ENCODE peak calls at places on chromosomes 3 and 15, in ten cellular contexts. D is aorta; X is heart left ventricle; F is H54; J is AG08395; A is lower leg skin; Y is MCF 10A; U is thoracic aorta; R is stimulated activated CD4-positive, alpha-beta T cell treated with anti-CD3 and anti-CD28 coated beads, Interleukin-2, amount 100 ng/mL, for 24 hours; L is HEK293T. Z is an unnamed sample.

GRCh38 chr3:162224736-162225135 is 728.1 kb downstream of the OTOL1 start:
- DNase-seq in D (no peak), X (no peak), F (peak; percentile 1), J (no peak), A (no peak), Y (peak; percentile 53), U (no peak), R (no peak), L (no peak), Z (no peak)

GRCh38 chr3:16241225-16241624 is 23.5 kb downstream of the DPH3 start:
- DNase-seq in D (no peak), X (no peak), F (no peak), J (no peak), A (no peak), Y (no peak), U (no peak), R (no peak), L (no peak), Z (no peak)

GRCh38 chr3:113132571-113132996 is 78.8 kb upstream of the BOC start:
- DNase-seq in D (no peak), X (no peak), F (no peak), J (peak; percentile 83), A (no peak), Y (peak; percentile 3), U (no peak), R (no peak), L (no peak), Z (no peak)

GRCh38 chr3:131549340-131549739 is 46.6 kb upstream of the MRPL3 start:
- DNase-seq in D (no peak), X (no peak), F (no peak), J (no peak), A (no peak), Y (peak; percentile 27), U (no peak), R (no peak), L (peak; percentile 8), Z (no peak)

GRCh38 chr15:95635666-95636065 is 694.8 kb upstream of the NR2F2 start:
- DNase-seq in D (no peak), X (no peak), F (no peak), J (no peak), A (no peak), Y (no peak), U (no peak), R (no peak), L (no peak), Z (no peak)

GRCh38 chr3:41182504-41183059 is 16.7 kb upstream of the CTNNB1 start:
- DNase-seq in D (no peak), X (no peak), F (no peak), J (no peak), A (peak; percentile 74), Y (no peak), U (no peak), R (no peak), L (no peak), Z (no peak)

GRCh38 chr15:47363653-47364052 is 353.7 kb upstream of the SEMA6D start:
- DNase-seq in D (no peak), X (no peak), F (no peak), J (no peak), A (no peak), Y (no peak), U (no peak), R (no peak), L (no peak), Z (no peak)

GRCh38 chr15:63035253-63035652 is 7.3 kb upstream of the TPM1 start:
- DNase-seq in D (no peak), X (no peak), F (no peak), J (no peak), A (peak; percentile 40), Y (no peak), U (no peak), R (no peak), L (no peak), Z (no peak)

GRCh38 chr3:191528589-191528988 is 67.6 kb downstream of the PYDC2 start:
- DNase-seq in D (no peak), X (no peak), F (no peak), J (no peak), A (no peak), Y (no peak), U (no peak), R (no peak), L (no peak), Z (no peak)

GRCh38 chr3:53696401-53697172 is 149.6 kb downstream of the CHDH start:
- DNase-seq in D (no peak), X (no peak), F (no peak), J (peak; percentile 39), A (peak; percentile 52), Y (peak; percentile 11), U (no peak), R (no peak), L (no peak), Z (no peak)

GRCh38 chr15:67836134-67836455 is 3.8 kb downstream of the RNU6-1 start:
- DNase-seq in D (no peak), X (no peak), F (no peak), J (no peak), A (no peak), Y (no peak), U (no peak), R (no peak), L (no peak), Z (no peak)

GRCh38 chr3:41125258-41125657 is 74.0 kb upstream of the CTNNB1 start:
- DNase-seq in D (no peak), X (no peak), F (no peak), J (no peak), A (no peak), Y (no peak), U (no peak), R (no peak), L (no peak), Z (no peak)

GRCh38 chr3:197151562-197151961 is 121.9 kb upstream of the MELTF start:
- DNase-seq in D (no peak), X (peak; percentile 47), F (no peak), J (peak; percentile 26), A (no peak), Y (peak; percentile 87), U (no peak), R (no peak), L (peak; percentile 6), Z (no peak)

GRCh38 chr3:57003676-57004075 is 56.8 kb upstream of the SPATA12 start:
- DNase-seq in D (no peak), X (no peak), F (no peak), J (no peak), A (no peak), Y (no peak), U (no peak), R (no peak), L (no peak), Z (no peak)

GRCh38 chr15:49058559-49058958 is 12.3 kb upstream of the SECISBP2L start:
- DNase-seq in D (no peak), X (no peak), F (no peak), J (no peak), A (no peak), Y (no peak), U (no peak), R (no peak), L (no peak), Z (no peak)

GRCh38 chr3:64462203-64463120 is 225.3 kb downstream of the ADAMTS9 start:
- DNase-seq in D (no peak), X (no peak), F (no peak), J (peak; percentile 76), A (no peak), Y (no peak), U (no peak), R (no peak), L (no peak), Z (no peak)

GRCh38 chr3:41317718-41318117 is 118.4 kb downstream of the CTNNB1 start:
- DNase-seq in D (no peak), X (no peak), F (peak; percentile 19), J (peak; percentile 67), A (no peak), Y (peak; percentile 5), U (no peak), R (no peak), L (no peak), Z (no peak)

GRCh38 chr15:77630956-77631789 is 1.5 kb downstream of the LINGO1 start:
- DNase-seq in D (no peak), X (no peak), F (no peak), J (no peak), A (no peak), Y (no peak), U (no peak), R (no peak), L (no peak), Z (no peak)

GRCh38 chr3:191355406-191355805 is 25.1 kb upstream of the UTS2B start:
- DNase-seq in D (no peak), X (no peak), F (no peak), J (no peak), A (no peak), Y (no peak), U (no peak), R (no peak), L (no peak), Z (no peak)

GRCh38 chr3:111609700-111610099 is 14.6 kb upstream of the ZBED2 start:
- DNase-seq in D (no peak), X (no peak), F (no peak), J (no peak), A (no peak), Y (no peak), U (no peak), R (no peak), L (no peak), Z (no peak)

GRCh38 chr3:128071771-128072453 is 19.7 kb downstream of the SEC61A1 start:
- DNase-seq in D (no peak), X (no peak), F (no peak), J (no peak), A (no peak), Y (no peak), U (no peak), R (no peak), L (no peak), Z (no peak)

GRCh38 chr3:13550257-13550693 is 1.4 kb downstream of the FBLN2 start:
- DNase-seq in D (no peak), X (no peak), F (no peak), J (no peak), A (no peak), Y (no peak), U (no peak), R (no peak), L (no peak), Z (no peak)

GRCh38 chr3:134407247-134407640 is 33.0 kb upstream of the AMOTL2 start:
- DNase-seq in D (no peak), X (no peak), F (no peak), J (peak; percentile 31), A (no peak), Y (no peak), U (no peak), R (no peak), L (no peak), Z (peak; percentile 51)

GRCh38 chr3:58150800-58151199 is 60.0 kb downstream of the DNASE1L3 start:
- DNase-seq in D (no peak), X (no peak), F (no peak), J (peak; percentile 78), A (no peak), Y (no peak), U (no peak), R (no peak), L (no peak), Z (no peak)

GRCh38 chr15:77528968-77529319 is 103.8 kb downstream of the LINGO1 start:
- DNase-seq in D (peak; percentile 73), X (no peak), F (no peak), J (no peak), A (no peak), Y (no peak), U (no peak), R (no peak), L (no peak), Z (no peak)

GRCh38 chr3:126268866-126269265 is 88.3 kb downstream of the KLF15 start:
- DNase-seq in D (peak; percentile 61), X (no peak), F (no peak), J (no peak), A (peak; percentile 76), Y (no peak), U (no peak), R (no peak), L (no peak), Z (no peak)

GRCh38 chr3:195767792-195768191 is 43.9 kb downstream of the MUC4 start:
- DNase-seq in D (peak; percentile 41), X (no peak), F (no peak), J (no peak), A (no peak), Y (no peak), U (no peak), R (no peak), L (no peak), Z (no peak)

GRCh38 chr15:31149987-31150386 is 48.5 kb upstream of the TRPM1 start:
- DNase-seq in D (no peak), X (no peak), F (no peak), J (no peak), A (peak; percentile 61), Y (no peak), U (no peak), R (no peak), L (no peak), Z (no peak)